ENCODE peak calls at places on chromosomes 6 and 20, in six cellular contexts. U is HepG2, J is HCT116, S is K562, V is GM12878, E is H1. R is an unnamed sample.

GRCh38 chr6:43395822-43396221 is 26.4 kb upstream of the ZNF318 start:
- DNase-seq in J (no peak), U (no peak), V (no peak), S (no peak), E (no peak), R (no peak)

GRCh38 chr6:128519931-128520435 is 416 bp downstream of the PTPRK start:
- DNase-seq in E (no peak), J (no peak), V (no peak), S (no peak), U (no peak), R (no peak)

GRCh38 chr6:96649926-96650325 is 87.0 kb downstream of the FHL5 start:
- DNase-seq in S (no peak), E (no peak), J (no peak), U (no peak), V (no peak), R (no peak)

GRCh38 chr20:49938173-49939163 is 2.3 kb downstream of the RNF114 start:
- DNase-seq in S (no peak), V (no peak), J (no peak), E (no peak), U (no peak), R (peak; percentile 49)

GRCh38 chr6:166448432-166448831 is 65.7 kb upstream of the MPC1 start:
- DNase-seq in U (no peak), E (no peak), S (no peak), V (no peak), J (no peak), R (no peak)

GRCh38 chr6:90458353-90459224 is 128.3 kb downstream of the MAP3K7 start:
- DNase-seq in S (peak; percentile 79), E (no peak), V (no peak), J (no peak), U (no peak), R (no peak)

GRCh38 chr6:147205690-147206600 is 1.7 kb downstream of the STXBP5 start:
- DNase-seq in J (no peak), E (no peak), V (no peak), S (peak; percentile 33), U (peak; percentile 32), R (no peak)

GRCh38 chr6:2026133-2026532 is 219.3 kb downstream of the GMDS start:
- DNase-seq in S (no peak), J (no peak), U (no peak), E (no peak), V (no peak), R (no peak)

GRCh38 chr6:17706580-17707370 is at the start of gene NUP153:
- DNase-seq in J (peak; percentile 96), S (peak; percentile 96), E (peak; percentile 97), U (peak; percentile 98), V (peak; percentile 96), R (peak; percentile 99)

GRCh38 chr6:11263185-11263817 is 30.8 kb upstream of the NEDD9 start:
- DNase-seq in S (no peak), V (no peak), E (no peak), U (peak; percentile 44), J (no peak), R (peak; percentile 86)

GRCh38 chr6:111793711-111794111 is 79.5 kb downstream of the FYN start:
- DNase-seq in E (no peak), U (peak; percentile 86), S (no peak), V (no peak), J (no peak), R (no peak)

GRCh38 chr6:87391334-87391733 is 16.4 kb upstream of the CFAP206 start:
- DNase-seq in E (peak; percentile 38), V (no peak), S (peak; percentile 21), J (peak; percentile 19), U (peak; percentile 52), R (peak; percentile 36)

GRCh38 chr6:141464490-141464889 is 668.2 kb upstream of the GJE1 start:
- DNase-seq in S (no peak), U (no peak), E (no peak), V (no peak), J (no peak), R (no peak)

GRCh38 chr20:24961384-24962181 is 12.5 kb downstream of the CST7 start:
- DNase-seq in J (no peak), V (no peak), S (no peak), U (no peak), E (no peak), R (no peak)

GRCh38 chr20:24584538-24585356 is 115.3 kb downstream of the SYNDIG1 start:
- DNase-seq in S (no peak), U (no peak), E (no peak), V (no peak), J (no peak), R (no peak)

GRCh38 chr6:112017169-112017568 is 36.7 kb upstream of the CCN6 start:
- DNase-seq in E (no peak), V (no peak), J (no peak), U (no peak), S (no peak), R (no peak)

GRCh38 chr20:18496042-18496441 is 983 bp downstream of the RBBP9 start:
- DNase-seq in V (no peak), E (no peak), J (no peak), S (no peak), U (no peak), R (peak; percentile 5)

GRCh38 chr6:157374889-157375443 is 6.0 kb upstream of the ZDHHC14 start:
- DNase-seq in J (peak; percentile 12), E (no peak), V (no peak), S (no peak), U (no peak), R (no peak)

GRCh38 chr6:157822221-157823000 is 635 bp upstream of the SNX9 start:
- DNase-seq in S (no peak), U (no peak), J (no peak), V (no peak), E (no peak), R (peak; percentile 24)

GRCh38 chr20:4720121-4720976 is 1.4 kb upstream of the PRND start:
- DNase-seq in E (peak; percentile 38), U (peak; percentile 93), V (peak; percentile 71), J (peak; percentile 57), S (peak; percentile 66), R (peak; percentile 69)

GRCh38 chr20:36756482-36756881 is 10.6 kb upstream of the NDRG3 start:
- DNase-seq in U (no peak), S (no peak), J (no peak), V (no peak), E (no peak), R (no peak)

GRCh38 chr20:7926767-7927166 is 13.5 kb downstream of the HAO1 start:
- DNase-seq in E (no peak), V (no peak), J (peak; percentile 12), U (peak; percentile 23), S (no peak), R (peak; percentile 75)

GRCh38 chr6:141103246-141103645 is 1029.5 kb upstream of the GJE1 start:
- DNase-seq in E (no peak), J (peak; percentile 26), V (no peak), S (no peak), U (no peak), R (peak; percentile 36)

GRCh38 chr6:139778113-139778512 is 403.7 kb upstream of the CITED2 start:
- DNase-seq in E (no peak), U (no peak), V (no peak), S (no peak), J (no peak), R (no peak)

GRCh38 chr6:111706841-111707391 is 101.2 kb upstream of the TRAF3IP2 start:
- DNase-seq in J (no peak), U (no peak), S (no peak), E (no peak), V (no peak), R (no peak)

GRCh38 chr6:147821266-147821665 is 312.8 kb downstream of the SAMD5 start:
- DNase-seq in E (no peak), V (no peak), S (no peak), U (no peak), J (no peak), R (no peak)

GRCh38 chr6:14661696-14662095 is 544.1 kb downstream of the CD83 start:
- DNase-seq in E (no peak), S (no peak), J (no peak), U (no peak), V (no peak), R (no peak)

DNA sequence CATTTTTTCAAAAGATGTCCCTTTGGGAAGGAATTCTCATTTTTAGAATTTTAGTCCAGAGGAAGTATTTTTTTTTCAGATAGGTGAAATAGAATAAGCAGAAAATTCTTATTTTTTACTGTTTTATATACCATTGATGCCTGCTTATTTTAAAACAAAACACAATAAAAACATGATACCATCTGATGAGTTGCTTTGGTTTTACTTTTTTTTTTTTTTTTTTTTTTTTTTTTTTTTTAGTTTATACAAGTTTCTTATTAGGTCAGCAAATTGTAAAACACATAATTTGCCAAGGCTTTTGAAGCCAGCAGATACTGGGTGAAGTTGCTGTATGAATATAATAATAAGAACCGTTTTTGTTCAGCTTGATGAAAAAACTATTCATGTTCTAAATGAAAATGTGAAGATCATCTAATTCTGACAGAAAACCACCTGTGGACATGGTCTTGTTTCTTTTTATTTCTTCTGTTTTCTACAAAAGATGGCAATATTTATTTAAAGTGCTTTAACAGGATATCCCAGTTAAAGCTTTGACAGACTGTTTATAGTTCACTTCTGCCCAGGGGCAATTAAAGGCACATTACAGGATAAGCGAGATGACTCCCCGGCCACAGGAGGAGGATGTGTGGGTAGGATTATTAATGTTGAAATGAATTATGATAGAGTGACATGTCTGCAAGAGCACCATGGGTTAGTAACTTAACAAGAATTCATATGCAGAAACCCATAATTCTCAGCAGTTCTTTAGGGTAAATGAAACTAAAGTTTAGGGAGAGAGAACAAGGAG is 31.1 kb downstream of the MYB start:
- DNase-seq in J (no peak), U (no peak), S (no peak), V (no peak), E (no peak), R (no peak)
- TF ChIP-seq MAX in J (no peak), U (no peak), S (no peak), V (no peak), E (no peak), R (no peak)

GRCh38 chr20:40687384-40688128 is 1.5 kb downstream of the MAFB start:
- DNase-seq in E (no peak), S (no peak), U (no peak), V (no peak), J (no peak), R (peak; percentile 52)
- TF ChIP-seq EZH2 in E (no peak), S (no peak), U (peak; percentile 31), V (no peak), J (no peak), R (no peak)

GRCh38 chr6:69383627-69384026 is 413.2 kb downstream of the LMBRD1 start:
- DNase-seq in E (no peak), U (no peak), J (no peak), S (no peak), V (no peak), R (no peak)
- TF ChIP-seq MAX in E (no peak), U (no peak), J (no peak), S (no peak), V (no peak), R (no peak)

DNA sequence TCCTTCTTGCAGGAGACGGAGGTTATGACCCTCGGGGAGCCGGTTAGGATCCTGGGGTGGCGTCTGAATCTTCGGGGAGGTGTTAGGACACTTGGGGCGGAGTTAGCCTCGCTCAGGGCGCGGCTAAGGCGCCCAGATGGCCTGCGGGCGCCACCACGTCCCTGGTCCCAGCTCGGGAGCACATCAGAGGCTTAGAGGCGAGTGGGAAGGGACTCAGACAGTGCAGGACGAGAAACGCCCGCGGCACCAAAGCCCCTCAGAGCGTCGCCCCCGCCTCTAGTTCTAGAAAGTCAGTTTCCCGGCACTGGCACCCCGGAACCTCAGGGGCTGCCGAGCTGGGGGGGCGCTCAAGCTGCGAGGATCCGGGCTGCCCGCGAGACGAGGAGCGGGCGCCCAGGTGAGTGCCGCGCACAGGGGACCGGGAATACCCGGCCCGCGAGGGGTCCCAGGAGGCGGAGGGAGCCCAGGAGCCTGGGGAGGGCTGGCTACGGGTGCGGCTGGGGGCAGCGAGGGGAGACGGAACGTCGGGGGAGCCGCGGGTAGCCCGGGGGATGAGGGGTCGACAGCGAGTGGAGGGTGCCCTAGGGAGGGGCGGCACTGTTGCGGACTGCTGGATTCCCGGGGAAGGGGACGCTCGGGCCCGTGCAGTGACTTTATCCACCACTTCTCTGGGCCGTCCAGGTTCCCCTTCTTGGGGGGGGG is at the start of gene HCK:
- DNase-seq in U (no peak), J (no peak), E (no peak), V (no peak), S (no peak), R (no peak)
- TF ChIP-seq EZH2 in U (no peak), J (no peak), E (no peak), V (no peak), S (no peak), R (peak; percentile 84)